ENCODE peak calls at places on chromosomes 1 and 21, in eight cellular contexts. One of them, this sample, is unnamed.

GRCh38 chr1:82718719-82719419 is 918.1 kb downstream of the ADGRL2 start:
- DNase-seq in hepatocyte: no peak
- DNase-seq in AG08396: no peak
- DNase-seq in stimulated activated CD8-positive, alpha-beta memory T cell treated with anti-CD3 and anti-CD28 coated beads, Interleukin-2, amount 100 ng/mL, for 1 hour: no peak
- DNase-seq in adrenal gland: no peak
- DNase-seq in DMS79: no peak
- DNase-seq in lung: no peak
- DNase-seq in esophagus squamous epithelium: no peak
- DNase-seq in this sample: no peak

GRCh38 chr1:96967311-96967710 is 245.7 kb downstream of the PTBP2 start:
- DNase-seq in adrenal gland: no peak
- DNase-seq in esophagus squamous epithelium: no peak
- DNase-seq in lung: no peak
- DNase-seq in stimulated activated CD8-positive, alpha-beta memory T cell treated with anti-CD3 and anti-CD28 coated beads, Interleukin-2, amount 100 ng/mL, for 1 hour: no peak
- DNase-seq in DMS79: no peak
- DNase-seq in AG08396: no peak
- DNase-seq in hepatocyte: no peak
- DNase-seq in this sample: no peak

GRCh38 chr1:66711420-66711819 is 40.8 kb upstream of the DYNLT5 start:
- DNase-seq in hepatocyte: no peak
- DNase-seq in adrenal gland: no peak
- DNase-seq in esophagus squamous epithelium: no peak
- DNase-seq in lung: no peak
- DNase-seq in stimulated activated CD8-positive, alpha-beta memory T cell treated with anti-CD3 and anti-CD28 coated beads, Interleukin-2, amount 100 ng/mL, for 1 hour: no peak
- DNase-seq in AG08396: no peak
- DNase-seq in DMS79: no peak
- DNase-seq in this sample: no peak

GRCh38 chr21:34180826-34181359 is 107.5 kb downstream of the MRPS6 start:
- DNase-seq in lung: no peak
- DNase-seq in hepatocyte: no peak
- DNase-seq in esophagus squamous epithelium: no peak
- DNase-seq in stimulated activated CD8-positive, alpha-beta memory T cell treated with anti-CD3 and anti-CD28 coated beads, Interleukin-2, amount 100 ng/mL, for 1 hour: no peak
- DNase-seq in DMS79: no peak
- DNase-seq in adrenal gland: no peak
- DNase-seq in AG08396: no peak
- DNase-seq in this sample: no peak

GRCh38 chr1:170714938-170715337 is 51.0 kb downstream of the PRRX1 start:
- DNase-seq in lung: no peak
- DNase-seq in hepatocyte: no peak
- DNase-seq in AG08396: no peak
- DNase-seq in DMS79: no peak
- DNase-seq in esophagus squamous epithelium: no peak
- DNase-seq in adrenal gland: no peak
- DNase-seq in stimulated activated CD8-positive, alpha-beta memory T cell treated with anti-CD3 and anti-CD28 coated beads, Interleukin-2, amount 100 ng/mL, for 1 hour: no peak
- DNase-seq in this sample: no peak

GRCh38 chr1:155177918-155178281 is 4.3 kb downstream of the TRIM46 start:
- DNase-seq in adrenal gland: no peak
- DNase-seq in lung: no peak
- DNase-seq in stimulated activated CD8-positive, alpha-beta memory T cell treated with anti-CD3 and anti-CD28 coated beads, Interleukin-2, amount 100 ng/mL, for 1 hour: no peak
- DNase-seq in AG08396: no peak
- DNase-seq in esophagus squamous epithelium: no peak
- DNase-seq in hepatocyte: no peak
- DNase-seq in DMS79: no peak
- DNase-seq in this sample: no peak

GRCh38 chr1:20141466-20141865 is 2.3 kb downstream of the PLA2G2F start:
- DNase-seq in stimulated activated CD8-positive, alpha-beta memory T cell treated with anti-CD3 and anti-CD28 coated beads, Interleukin-2, amount 100 ng/mL, for 1 hour: no peak
- DNase-seq in adrenal gland: no peak
- DNase-seq in hepatocyte: no peak
- DNase-seq in AG08396: no peak
- DNase-seq in esophagus squamous epithelium: no peak
- DNase-seq in DMS79: no peak
- DNase-seq in lung: no peak
- DNase-seq in this sample: no peak

GRCh38 chr1:243765676-243766075 is 84.4 kb downstream of the AKT3 start:
- DNase-seq in hepatocyte: no peak
- DNase-seq in lung: no peak
- DNase-seq in adrenal gland: no peak
- DNase-seq in stimulated activated CD8-positive, alpha-beta memory T cell treated with anti-CD3 and anti-CD28 coated beads, Interleukin-2, amount 100 ng/mL, for 1 hour: no peak
- DNase-seq in DMS79: no peak
- DNase-seq in AG08396: no peak
- DNase-seq in esophagus squamous epithelium: no peak
- DNase-seq in this sample: no peak

GRCh38 chr1:8649027-8649426 is 168.4 kb downstream of the RERE start:
- DNase-seq in hepatocyte: no peak
- DNase-seq in stimulated activated CD8-positive, alpha-beta memory T cell treated with anti-CD3 and anti-CD28 coated beads, Interleukin-2, amount 100 ng/mL, for 1 hour: no peak
- DNase-seq in AG08396: no peak
- DNase-seq in lung: no peak
- DNase-seq in adrenal gland: no peak
- DNase-seq in esophagus squamous epithelium: no peak
- DNase-seq in DMS79: no peak
- DNase-seq in this sample: no peak

GRCh38 chr1:214318356-214318755 is 37.4 kb downstream of the SMYD2 start:
- DNase-seq in esophagus squamous epithelium: no peak
- DNase-seq in lung: no peak
- DNase-seq in AG08396: no peak
- DNase-seq in stimulated activated CD8-positive, alpha-beta memory T cell treated with anti-CD3 and anti-CD28 coated beads, Interleukin-2, amount 100 ng/mL, for 1 hour: no peak
- DNase-seq in DMS79: no peak
- DNase-seq in hepatocyte: no peak
- DNase-seq in adrenal gland: no peak
- DNase-seq in this sample: no peak

GRCh38 chr1:112956503-112957132 is 622 bp upstream of the SLC16A1 start:
- DNase-seq in AG08396: no peak
- DNase-seq in lung: peak; percentile 29
- DNase-seq in adrenal gland: no peak
- DNase-seq in DMS79: no peak
- DNase-seq in hepatocyte: peak; percentile 5
- DNase-seq in stimulated activated CD8-positive, alpha-beta memory T cell treated with anti-CD3 and anti-CD28 coated beads, Interleukin-2, amount 100 ng/mL, for 1 hour: peak; percentile 4
- DNase-seq in esophagus squamous epithelium: no peak
- DNase-seq in this sample: peak; percentile 3

GRCh38 chr1:149942207-149942606 is 5.5 kb upstream of the MTMR11 start:
- DNase-seq in esophagus squamous epithelium: no peak
- DNase-seq in hepatocyte: peak; percentile 62
- DNase-seq in lung: no peak
- DNase-seq in DMS79: no peak
- DNase-seq in adrenal gland: peak; percentile 50
- DNase-seq in stimulated activated CD8-positive, alpha-beta memory T cell treated with anti-CD3 and anti-CD28 coated beads, Interleukin-2, amount 100 ng/mL, for 1 hour: no peak
- DNase-seq in AG08396: no peak
- DNase-seq in this sample: no peak

GRCh38 chr1:62492521-62492920 is 55.7 kb downstream of the USP1 start:
- DNase-seq in stimulated activated CD8-positive, alpha-beta memory T cell treated with anti-CD3 and anti-CD28 coated beads, Interleukin-2, amount 100 ng/mL, for 1 hour: no peak
- DNase-seq in lung: no peak
- DNase-seq in DMS79: no peak
- DNase-seq in esophagus squamous epithelium: no peak
- DNase-seq in adrenal gland: no peak
- DNase-seq in AG08396: no peak
- DNase-seq in hepatocyte: no peak
- DNase-seq in this sample: no peak

GRCh38 chr1:10155087-10155712 is 55.2 kb upstream of the KIF1B start:
- DNase-seq in hepatocyte: no peak
- DNase-seq in esophagus squamous epithelium: no peak
- DNase-seq in stimulated activated CD8-positive, alpha-beta memory T cell treated with anti-CD3 and anti-CD28 coated beads, Interleukin-2, amount 100 ng/mL, for 1 hour: no peak
- DNase-seq in DMS79: no peak
- DNase-seq in AG08396: no peak
- DNase-seq in adrenal gland: no peak
- DNase-seq in lung: no peak
- DNase-seq in this sample: no peak

GRCh38 chr1:54125671-54126070 is 27.1 kb downstream of the CDCP2 start:
- DNase-seq in adrenal gland: peak; percentile 68
- DNase-seq in AG08396: no peak
- DNase-seq in hepatocyte: peak; percentile 60
- DNase-seq in lung: no peak
- DNase-seq in stimulated activated CD8-positive, alpha-beta memory T cell treated with anti-CD3 and anti-CD28 coated beads, Interleukin-2, amount 100 ng/mL, for 1 hour: no peak
- DNase-seq in esophagus squamous epithelium: no peak
- DNase-seq in DMS79: no peak
- DNase-seq in this sample: no peak

GRCh38 chr21:44576025-44576420 is 2.5 kb downstream of the KRTAP10-4 start:
- DNase-seq in DMS79: no peak
- DNase-seq in esophagus squamous epithelium: no peak
- DNase-seq in stimulated activated CD8-positive, alpha-beta memory T cell treated with anti-CD3 and anti-CD28 coated beads, Interleukin-2, amount 100 ng/mL, for 1 hour: no peak
- DNase-seq in AG08396: no peak
- DNase-seq in hepatocyte: no peak
- DNase-seq in lung: peak; percentile 22
- DNase-seq in adrenal gland: no peak
- DNase-seq in this sample: no peak

GRCh38 chr1:29358183-29358582 is 121.9 kb downstream of the PTPRU start:
- DNase-seq in adrenal gland: no peak
- DNase-seq in esophagus squamous epithelium: no peak
- DNase-seq in lung: no peak
- DNase-seq in DMS79: no peak
- DNase-seq in AG08396: no peak
- DNase-seq in hepatocyte: no peak
- DNase-seq in stimulated activated CD8-positive, alpha-beta memory T cell treated with anti-CD3 and anti-CD28 coated beads, Interleukin-2, amount 100 ng/mL, for 1 hour: no peak
- DNase-seq in this sample: no peak

GRCh38 chr1:101025283-101025679 is 303 bp downstream of the DPH5 start:
- DNase-seq in hepatocyte: peak; percentile 32
- DNase-seq in AG08396: no peak
- DNase-seq in esophagus squamous epithelium: no peak
- DNase-seq in stimulated activated CD8-positive, alpha-beta memory T cell treated with anti-CD3 and anti-CD28 coated beads, Interleukin-2, amount 100 ng/mL, for 1 hour: no peak
- DNase-seq in lung: no peak
- DNase-seq in DMS79: no peak
- DNase-seq in adrenal gland: peak; percentile 34
- DNase-seq in this sample: peak; percentile 4

GRCh38 chr21:34498623-34499022 is 13.4 kb downstream of the KCNE1 start:
- DNase-seq in lung: no peak
- DNase-seq in DMS79: no peak
- DNase-seq in hepatocyte: peak; percentile 61
- DNase-seq in AG08396: no peak
- DNase-seq in esophagus squamous epithelium: no peak
- DNase-seq in adrenal gland: peak; percentile 44
- DNase-seq in stimulated activated CD8-positive, alpha-beta memory T cell treated with anti-CD3 and anti-CD28 coated beads, Interleukin-2, amount 100 ng/mL, for 1 hour: no peak
- DNase-seq in this sample: no peak

GRCh38 chr1:76336951-76337371 is 262.4 kb downstream of the ST6GALNAC3 start:
- DNase-seq in stimulated activated CD8-positive, alpha-beta memory T cell treated with anti-CD3 and anti-CD28 coated beads, Interleukin-2, amount 100 ng/mL, for 1 hour: no peak
- DNase-seq in hepatocyte: peak; percentile 51
- DNase-seq in AG08396: peak; percentile 27
- DNase-seq in esophagus squamous epithelium: peak; percentile 3
- DNase-seq in DMS79: peak; percentile 62
- DNase-seq in lung: peak; percentile 67
- DNase-seq in adrenal gland: peak; percentile 31
- DNase-seq in this sample: no peak

GRCh38 chr1:228207851-228208821 is at the start of gene OBSCN:
- DNase-seq in hepatocyte: no peak
- DNase-seq in lung: no peak
- DNase-seq in AG08396: no peak
- DNase-seq in DMS79: no peak
- DNase-seq in esophagus squamous epithelium: no peak
- DNase-seq in stimulated activated CD8-positive, alpha-beta memory T cell treated with anti-CD3 and anti-CD28 coated beads, Interleukin-2, amount 100 ng/mL, for 1 hour: no peak
- DNase-seq in adrenal gland: no peak
- DNase-seq in this sample: no peak

GRCh38 chr1:151013518-151013917 is 5.3 kb downstream of the PRUNE1 start:
- DNase-seq in AG08396: no peak
- DNase-seq in lung: peak; percentile 66
- DNase-seq in esophagus squamous epithelium: no peak
- DNase-seq in DMS79: peak; percentile 96
- DNase-seq in hepatocyte: peak; percentile 64
- DNase-seq in stimulated activated CD8-positive, alpha-beta memory T cell treated with anti-CD3 and anti-CD28 coated beads, Interleukin-2, amount 100 ng/mL, for 1 hour: no peak
- DNase-seq in adrenal gland: peak; percentile 60
- DNase-seq in this sample: no peak

GRCh38 chr1:101474039-101474665 is 237.3 kb downstream of the S1PR1 start:
- DNase-seq in DMS79: no peak
- DNase-seq in adrenal gland: no peak
- DNase-seq in AG08396: no peak
- DNase-seq in esophagus squamous epithelium: no peak
- DNase-seq in hepatocyte: peak; percentile 36
- DNase-seq in stimulated activated CD8-positive, alpha-beta memory T cell treated with anti-CD3 and anti-CD28 coated beads, Interleukin-2, amount 100 ng/mL, for 1 hour: no peak
- DNase-seq in lung: no peak
- DNase-seq in this sample: no peak

GRCh38 chr1:160679893-160680292 is 31.7 kb downstream of the CD48 start:
- DNase-seq in esophagus squamous epithelium: no peak
- DNase-seq in adrenal gland: no peak
- DNase-seq in stimulated activated CD8-positive, alpha-beta memory T cell treated with anti-CD3 and anti-CD28 coated beads, Interleukin-2, amount 100 ng/mL, for 1 hour: no peak
- DNase-seq in lung: no peak
- DNase-seq in hepatocyte: no peak
- DNase-seq in DMS79: no peak
- DNase-seq in AG08396: no peak
- DNase-seq in this sample: no peak

GRCh38 chr1:240126821-240127220 is 35.1 kb downstream of the FMN2 start:
- DNase-seq in stimulated activated CD8-positive, alpha-beta memory T cell treated with anti-CD3 and anti-CD28 coated beads, Interleukin-2, amount 100 ng/mL, for 1 hour: no peak
- DNase-seq in adrenal gland: no peak
- DNase-seq in esophagus squamous epithelium: no peak
- DNase-seq in lung: no peak
- DNase-seq in AG08396: no peak
- DNase-seq in hepatocyte: no peak
- DNase-seq in DMS79: no peak
- DNase-seq in this sample: no peak

GRCh38 chr1:917466-918091 is 6.1 kb upstream of the SAMD11 start:
- DNase-seq in hepatocyte: no peak
- DNase-seq in DMS79: no peak
- DNase-seq in AG08396: no peak
- DNase-seq in esophagus squamous epithelium: no peak
- DNase-seq in stimulated activated CD8-positive, alpha-beta memory T cell treated with anti-CD3 and anti-CD28 coated beads, Interleukin-2, amount 100 ng/mL, for 1 hour: no peak
- DNase-seq in lung: no peak
- DNase-seq in adrenal gland: no peak
- DNase-seq in this sample: no peak

GRCh38 chr1:151327903-151328674 is 873 bp upstream of the PI4KB start:
- DNase-seq in esophagus squamous epithelium: no peak
- DNase-seq in stimulated activated CD8-positive, alpha-beta memory T cell treated with anti-CD3 and anti-CD28 coated beads, Interleukin-2, amount 100 ng/mL, for 1 hour: no peak
- DNase-seq in adrenal gland: peak; percentile 38
- DNase-seq in AG08396: no peak
- DNase-seq in lung: no peak
- DNase-seq in hepatocyte: no peak
- DNase-seq in DMS79: no peak
- DNase-seq in this sample: no peak

GRCh38 chr1:47650205-47650604 is 212.4 kb downstream of the FOXD2 start:
- DNase-seq in hepatocyte: peak; percentile 64
- DNase-seq in DMS79: peak; percentile 98
- DNase-seq in adrenal gland: no peak
- DNase-seq in stimulated activated CD8-positive, alpha-beta memory T cell treated with anti-CD3 and anti-CD28 coated beads, Interleukin-2, amount 100 ng/mL, for 1 hour: no peak
- DNase-seq in AG08396: peak; percentile 31
- DNase-seq in esophagus squamous epithelium: no peak
- DNase-seq in lung: peak; percentile 75
- DNase-seq in this sample: no peak

GRCh38 chr1:222970040-222970439 is 155.2 kb downstream of the DISP1 start:
- DNase-seq in stimulated activated CD8-positive, alpha-beta memory T cell treated with anti-CD3 and anti-CD28 coated beads, Interleukin-2, amount 100 ng/mL, for 1 hour: no peak
- DNase-seq in lung: no peak
- DNase-seq in AG08396: no peak
- DNase-seq in DMS79: no peak
- DNase-seq in esophagus squamous epithelium: no peak
- DNase-seq in adrenal gland: no peak
- DNase-seq in hepatocyte: no peak
- DNase-seq in this sample: no peak

GRCh38 chr1:71788113-71788512 is 494.2 kb downstream of the NEGR1 start:
- DNase-seq in DMS79: no peak
- DNase-seq in esophagus squamous epithelium: no peak
- DNase-seq in hepatocyte: no peak
- DNase-seq in adrenal gland: no peak
- DNase-seq in lung: no peak
- DNase-seq in AG08396: no peak
- DNase-seq in stimulated activated CD8-positive, alpha-beta memory T cell treated with anti-CD3 and anti-CD28 coated beads, Interleukin-2, amount 100 ng/mL, for 1 hour: no peak
- DNase-seq in this sample: no peak

GRCh38 chr1:160099716-160100375 is 1.4 kb upstream of the IGSF8 start:
- DNase-seq in hepatocyte: no peak
- DNase-seq in esophagus squamous epithelium: no peak
- DNase-seq in lung: no peak
- DNase-seq in adrenal gland: no peak
- DNase-seq in stimulated activated CD8-positive, alpha-beta memory T cell treated with anti-CD3 and anti-CD28 coated beads, Interleukin-2, amount 100 ng/mL, for 1 hour: no peak
- DNase-seq in DMS79: no peak
- DNase-seq in AG08396: no peak
- DNase-seq in this sample: no peak

GRCh38 chr1:186680031-186681012 is at the start of gene PTGS2:
- DNase-seq in esophagus squamous epithelium: no peak
- DNase-seq in hepatocyte: peak; percentile 92
- DNase-seq in stimulated activated CD8-positive, alpha-beta memory T cell treated with anti-CD3 and anti-CD28 coated beads, Interleukin-2, amount 100 ng/mL, for 1 hour: no peak
- DNase-seq in adrenal gland: peak; percentile 49
- DNase-seq in DMS79: no peak
- DNase-seq in lung: peak; percentile 86
- DNase-seq in AG08396: peak; percentile 77
- DNase-seq in this sample: no peak

GRCh38 chr1:209630383-209631219 is 21.6 kb downstream of the LAMB3 start:
- DNase-seq in adrenal gland: no peak
- DNase-seq in AG08396: no peak
- DNase-seq in lung: no peak
- DNase-seq in DMS79: no peak
- DNase-seq in hepatocyte: no peak
- DNase-seq in stimulated activated CD8-positive, alpha-beta memory T cell treated with anti-CD3 and anti-CD28 coated beads, Interleukin-2, amount 100 ng/mL, for 1 hour: no peak
- DNase-seq in esophagus squamous epithelium: no peak
- DNase-seq in this sample: no peak

GRCh38 chr1:103180660-103181059 is 72.3 kb upstream of the COL11A1 start:
- DNase-seq in AG08396: peak; percentile 35
- DNase-seq in esophagus squamous epithelium: no peak
- DNase-seq in hepatocyte: peak; percentile 5
- DNase-seq in stimulated activated CD8-positive, alpha-beta memory T cell treated with anti-CD3 and anti-CD28 coated beads, Interleukin-2, amount 100 ng/mL, for 1 hour: no peak
- DNase-seq in DMS79: no peak
- DNase-seq in adrenal gland: no peak
- DNase-seq in lung: no peak
- DNase-seq in this sample: no peak